ENCODE peak calls at places on chromosomes 3 and 15, in five cellular contexts. One of them, this sample, is unnamed. For H3K9me3, H3K36me3 and H3K4me1, the result is how much of the 10 kb centered on the place peaks cover.

GRCh38 chr15:81294501-81294850 is 29.5 kb downstream of the STARD5 start:
- DNase-seq in HCT116: no peak
- DNase-seq in left ventricle myocardium inferior: no peak
- DNase-seq in NT2/D1: no peak
- DNase-seq in uterus: no peak
- DNase-seq in this sample: no peak

GRCh38 chr15:63504979-63505841 is 817 bp downstream of the USP3 start:
- DNase-seq in HCT116: no peak
- DNase-seq in left ventricle myocardium inferior: peak
- DNase-seq in NT2/D1: no peak
- DNase-seq in uterus: peak
- DNase-seq in this sample: peak

GRCh38 chr15:90681480-90681879 is 35.7 kb upstream of the BLM start:
- DNase-seq in HCT116: no peak
- DNase-seq in left ventricle myocardium inferior: no peak
- DNase-seq in NT2/D1: no peak
- DNase-seq in uterus: no peak
- DNase-seq in this sample: no peak

GRCh38 chr3:108500728-108501127 is 9.7 kb downstream of the MYH15 start:
- DNase-seq in HCT116: no peak
- DNase-seq in left ventricle myocardium inferior: no peak
- DNase-seq in NT2/D1: no peak
- DNase-seq in uterus: no peak
- DNase-seq in this sample: no peak

GRCh38 chr3:14524920-14525660 is 15.1 kb downstream of the GRIP2 start:
- DNase-seq in HCT116: no peak
- DNase-seq in left ventricle myocardium inferior: no peak
- DNase-seq in NT2/D1: no peak
- DNase-seq in uterus: no peak
- DNase-seq in this sample: no peak

GRCh38 chr3:171956372-171957104 is 82.8 kb upstream of the FNDC3B start:
- DNase-seq in HCT116: no peak
- DNase-seq in left ventricle myocardium inferior: no peak
- DNase-seq in NT2/D1: no peak
- DNase-seq in uterus: no peak
- DNase-seq in this sample: no peak

GRCh38 chr15:85723960-85724945 is 70.5 kb downstream of the KLHL25 start:
- DNase-seq in HCT116: no peak
- DNase-seq in left ventricle myocardium inferior: no peak
- DNase-seq in NT2/D1: no peak
- DNase-seq in uterus: no peak
- DNase-seq in this sample: no peak

GRCh38 chr15:69090197-69090948 is 70.1 kb upstream of the GLCE start:
- DNase-seq in HCT116: no peak
- DNase-seq in left ventricle myocardium inferior: no peak
- DNase-seq in NT2/D1: peak
- DNase-seq in uterus: no peak
- DNase-seq in this sample: peak

GRCh38 chr3:112979244-112979832 is 4.4 kb upstream of the CD200R1 start:
- DNase-seq in HCT116: peak
- DNase-seq in left ventricle myocardium inferior: no peak
- DNase-seq in NT2/D1: no peak
- DNase-seq in uterus: no peak
- DNase-seq in this sample: no peak

GRCh38 chr3:183698318-183698731 is 728 bp downstream of the YEATS2 start:
- DNase-seq in HCT116: no peak
- DNase-seq in left ventricle myocardium inferior: peak
- DNase-seq in NT2/D1: peak
- DNase-seq in uterus: peak
- DNase-seq in this sample: peak

GRCh38 chr3:156642750-156643728 is 31.4 kb upstream of the TIPARP start:
- DNase-seq in HCT116: no peak
- DNase-seq in left ventricle myocardium inferior: no peak
- DNase-seq in NT2/D1: no peak
- DNase-seq in uterus: no peak
- DNase-seq in this sample: no peak

GRCh38 chr3:37096292-37096691 is 78.1 kb downstream of the LRRFIP2 start:
- DNase-seq in HCT116: no peak
- DNase-seq in left ventricle myocardium inferior: no peak
- DNase-seq in NT2/D1: peak
- DNase-seq in uterus: no peak
- DNase-seq in this sample: no peak

GRCh38 chr3:157129782-157130137 is 30.2 kb downstream of the CCNL1 start:
- DNase-seq in HCT116: peak
- DNase-seq in left ventricle myocardium inferior: no peak
- DNase-seq in NT2/D1: no peak
- DNase-seq in uterus: no peak
- DNase-seq in this sample: no peak

GRCh38 chr3:142595581-142595950 is 627 bp upstream of the PLS1 start:
- DNase-seq in HCT116: peak
- DNase-seq in left ventricle myocardium inferior: no peak
- DNase-seq in NT2/D1: peak
- DNase-seq in uterus: no peak
- DNase-seq in this sample: peak

DNA sequence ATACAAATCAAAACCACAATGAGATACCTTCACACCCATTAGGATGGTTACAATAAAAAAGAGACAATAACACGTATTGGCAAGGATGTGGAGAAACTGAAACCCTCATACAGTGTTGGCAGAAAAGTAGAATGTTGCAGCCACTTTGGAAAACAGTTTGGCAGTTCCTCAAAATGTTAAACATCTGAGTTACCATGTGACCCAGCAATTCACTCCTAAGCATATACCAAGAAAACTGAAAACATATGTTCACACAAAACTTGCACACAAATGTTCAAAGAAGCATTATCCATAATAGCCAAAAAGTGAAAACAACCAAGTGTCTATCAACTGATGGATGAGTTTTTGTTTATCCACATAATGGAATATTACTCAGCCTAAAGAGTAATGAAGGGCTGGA is 166.9 kb upstream of the FAM3D start:
- DNase-seq in HCT116: no peak
- DNase-seq in left ventricle myocardium inferior: no peak
- DNase-seq in NT2/D1: no peak
- DNase-seq in uterus: no peak
- DNase-seq in this sample: no peak
- H3K9me3 ChIP-seq in HCT116: under half
- H3K9me3 ChIP-seq in left ventricle myocardium inferior: under half
- H3K9me3 ChIP-seq in NT2/D1: under half
- H3K9me3 ChIP-seq in uterus: under half
- H3K9me3 ChIP-seq in this sample: under half

GRCh38 chr3:9696480-9697220 is 7.0 kb upstream of the CPNE9 start:
- DNase-seq in HCT116: no peak
- DNase-seq in left ventricle myocardium inferior: no peak
- DNase-seq in NT2/D1: no peak
- DNase-seq in uterus: no peak
- DNase-seq in this sample: no peak
- H3K36me3 ChIP-seq in HCT116: under half
- H3K36me3 ChIP-seq in left ventricle myocardium inferior: half or more
- H3K36me3 ChIP-seq in NT2/D1: half or more
- H3K36me3 ChIP-seq in uterus: under half
- H3K36me3 ChIP-seq in this sample: under half

GRCh38 chr3:102178817-102179216 is 256.0 kb upstream of the ZPLD1 start:
- DNase-seq in HCT116: no peak
- DNase-seq in left ventricle myocardium inferior: no peak
- DNase-seq in NT2/D1: no peak
- DNase-seq in uterus: no peak
- DNase-seq in this sample: no peak
- H3K4me1 ChIP-seq in HCT116: under half
- H3K4me1 ChIP-seq in left ventricle myocardium inferior: under half
- H3K4me1 ChIP-seq in NT2/D1: under half
- H3K4me1 ChIP-seq in uterus: under half
- H3K4me1 ChIP-seq in this sample: under half

DNA sequence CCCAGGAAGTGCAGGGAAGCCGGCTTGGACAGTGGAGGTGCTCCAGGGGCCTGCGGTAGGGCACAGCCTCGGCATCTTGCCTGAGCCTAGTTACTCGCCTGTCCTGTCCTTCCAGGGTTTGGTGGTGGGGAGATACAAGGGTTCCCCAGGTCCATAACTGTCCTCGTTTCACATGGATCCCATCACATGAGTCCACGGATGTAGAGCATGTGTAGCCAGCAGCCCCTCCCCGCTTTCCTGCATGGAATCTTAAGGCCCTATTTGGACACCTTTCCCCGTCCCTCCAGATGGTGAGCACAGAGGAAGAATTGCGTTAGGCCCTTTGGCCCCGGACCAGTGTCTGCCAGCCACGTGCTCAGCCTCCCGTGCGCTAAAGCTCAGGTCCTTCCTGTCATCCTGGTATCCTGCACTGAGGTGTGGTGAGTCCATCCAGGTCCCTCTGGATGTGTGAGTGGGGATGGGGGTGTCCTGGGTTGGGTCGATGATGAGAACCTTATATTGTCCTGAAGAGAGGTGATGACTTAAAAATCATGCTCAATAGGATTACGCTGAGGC is 230.4 kb downstream of the SNRPN start:
- DNase-seq in HCT116: no peak
- DNase-seq in left ventricle myocardium inferior: peak
- DNase-seq in NT2/D1: no peak
- DNase-seq in uterus: no peak
- DNase-seq in this sample: no peak
- H3K9me3 ChIP-seq in HCT116: under half
- H3K9me3 ChIP-seq in left ventricle myocardium inferior: under half
- H3K9me3 ChIP-seq in NT2/D1: under half
- H3K9me3 ChIP-seq in uterus: under half
- H3K9me3 ChIP-seq in this sample: under half

DNA sequence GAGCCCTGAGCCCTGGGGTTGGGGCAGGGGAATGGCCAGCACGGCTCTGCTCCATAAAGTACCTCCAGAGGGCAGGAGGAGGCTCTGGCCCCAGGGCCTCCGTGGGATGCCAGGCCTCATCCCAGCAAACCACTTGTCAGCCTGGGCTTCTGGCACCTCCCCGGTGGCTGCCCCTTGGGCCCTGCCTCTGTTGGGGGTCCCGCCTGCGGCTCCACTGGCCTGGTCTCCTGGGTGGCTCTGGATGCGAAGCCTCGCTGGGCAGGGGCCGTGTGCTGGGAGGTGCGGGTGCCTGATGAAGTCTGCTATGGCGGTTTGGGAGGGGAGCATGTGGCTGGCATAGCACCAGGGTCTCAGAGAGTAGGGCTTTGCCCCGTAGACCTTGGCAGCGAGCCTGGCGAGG is 37.6 kb downstream of the PLXNA1 start:
- DNase-seq in HCT116: no peak
- DNase-seq in left ventricle myocardium inferior: no peak
- DNase-seq in NT2/D1: no peak
- DNase-seq in uterus: no peak
- DNase-seq in this sample: no peak
- H3K36me3 ChIP-seq in HCT116: under half
- H3K36me3 ChIP-seq in left ventricle myocardium inferior: half or more
- H3K36me3 ChIP-seq in NT2/D1: half or more
- H3K36me3 ChIP-seq in uterus: under half
- H3K36me3 ChIP-seq in this sample: half or more

GRCh38 chr3:81749285-81749684 is 12.2 kb downstream of the GBE1 start:
- DNase-seq in HCT116: no peak
- DNase-seq in left ventricle myocardium inferior: no peak
- DNase-seq in NT2/D1: no peak
- DNase-seq in uterus: no peak
- DNase-seq in this sample: no peak
- H3K4me1 ChIP-seq in HCT116: under half
- H3K4me1 ChIP-seq in left ventricle myocardium inferior: half or more
- H3K4me1 ChIP-seq in NT2/D1: under half
- H3K4me1 ChIP-seq in uterus: under half
- H3K4me1 ChIP-seq in this sample: under half

This sample was measured in HAP-1.